ENCODE peak calls at places on chromosomes 1 and 21, in six cellular contexts. Q is Panc1, L is endothelial cell of umbilical vein, Y is prostate gland, V is transverse colon, M is sigmoid colon. O is an unnamed sample.

GRCh38 chr1:77030401-77031100 is 163.3 kb downstream of the ST6GALNAC5 start:
- DNase-seq in Q (no peak), L (no peak), Y (no peak), V (no peak), M (no peak), O (no peak)

GRCh38 chr1:28123461-28123961 is 35.1 kb upstream of the EYA3 start:
- DNase-seq in Q (no peak), L (no peak), Y (no peak), V (no peak), M (no peak), O (no peak)

GRCh38 chr1:227395391-227396028 is 77.2 kb upstream of the CDC42BPA start:
- DNase-seq in Q (no peak), L (no peak), Y (no peak), V (no peak), M (no peak), O (no peak)

GRCh38 chr1:163196449-163196787 is 6.3 kb downstream of the RGS5 start:
- DNase-seq in Q (no peak), L (no peak), Y (no peak), V (no peak), M (no peak), O (no peak)

GRCh38 chr1:212514056-212514614 is 81.4 kb downstream of the NENF start:
- DNase-seq in Q (no peak), L (no peak), Y (no peak), V (peak; percentile 59), M (peak; percentile 70), O (no peak)

GRCh38 chr1:13700521-13701273 is 709 bp downstream of the PRDM2 start:
- DNase-seq in Q (no peak), L (peak; percentile 57), Y (peak; percentile 24), V (peak; percentile 47), M (no peak), O (no peak)

GRCh38 chr21:31493350-31493880 is 149.4 kb upstream of the TIAM1 start:
- DNase-seq in Q (no peak), L (no peak), Y (no peak), V (no peak), M (no peak), O (no peak)

GRCh38 chr1:94926365-94926914 is 470 bp downstream of the CNN3 start:
- DNase-seq in Q (no peak), L (peak; percentile 73), Y (peak; percentile 52), V (peak; percentile 60), M (peak; percentile 85), O (peak; percentile 57)

GRCh38 chr1:1355376-1355775 is 3.0 kb downstream of the MXRA8 start:
- DNase-seq in Q (no peak), L (no peak), Y (no peak), V (no peak), M (no peak), O (no peak)

GRCh38 chr1:119097380-119097779 is 43.1 kb downstream of the WARS2 start:
- DNase-seq in Q (no peak), L (no peak), Y (no peak), V (no peak), M (no peak), O (no peak)

GRCh38 chr1:58893257-58893869 is 109.5 kb upstream of the JUN start:
- DNase-seq in Q (no peak), L (peak; percentile 96), Y (no peak), V (peak; percentile 78), M (no peak), O (no peak)

GRCh38 chr1:58895082-58895481 is 111.2 kb upstream of the JUN start:
- DNase-seq in Q (no peak), L (no peak), Y (no peak), V (no peak), M (no peak), O (no peak)

GRCh38 chr1:58896211-58897183 is 112.7 kb upstream of the JUN start:
- DNase-seq in Q (no peak), L (peak; percentile 79), Y (peak; percentile 57), V (peak; percentile 87), M (peak; percentile 73), O (no peak)

GRCh38 chr1:58898739-58899580 is 115.1 kb upstream of the JUN start:
- DNase-seq in Q (no peak), L (peak; percentile 98), Y (no peak), V (peak; percentile 47), M (no peak), O (no peak)

DNA sequence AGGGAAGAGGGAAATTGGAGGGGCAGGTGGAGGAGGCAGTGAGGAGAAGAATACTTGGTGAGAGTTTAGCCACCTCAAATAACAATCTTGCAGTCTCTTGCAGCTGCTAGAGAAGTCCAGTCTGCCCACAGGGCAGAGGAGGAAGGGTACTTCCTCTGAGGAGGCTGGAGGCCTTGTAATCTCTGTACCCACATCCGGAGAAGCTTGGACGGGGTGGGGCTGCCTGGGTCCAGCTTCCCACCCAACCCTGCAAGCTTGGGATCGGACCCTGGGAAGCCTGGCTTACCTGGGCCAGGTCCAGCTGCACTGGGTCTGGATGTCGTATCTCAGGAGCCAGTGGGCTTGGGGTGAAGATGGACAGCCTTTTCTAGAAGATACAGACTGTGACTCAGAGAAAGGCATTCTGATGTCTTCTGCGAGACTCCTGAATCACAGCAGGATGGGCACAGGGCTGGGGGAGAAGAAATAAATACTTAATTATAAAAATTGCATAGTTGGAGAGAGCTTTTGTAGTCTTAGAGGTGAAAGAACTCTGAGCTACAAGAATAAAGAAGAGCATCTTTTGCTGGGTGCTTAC is 111.8 kb upstream of the JUN start:
- DNase-seq in Q (no peak), L (peak; percentile 32), Y (no peak), V (no peak), M (no peak), O (no peak)
- H3K36me3 ChIP-seq in Q (no peaks in the 10 kb centered on the region), L (no peaks in the 10 kb centered on the region), Y (no peaks in the 10 kb centered on the region), V (no peaks in the 10 kb centered on the region), M (no peaks in the 10 kb centered on the region), O (no peaks in the 10 kb centered on the region)

GRCh38 chr1:37476460-37477197 is 2.2 kb downstream of the ZC3H12A start:
- DNase-seq in Q (no peak), L (peak; percentile 86), Y (no peak), V (peak; percentile 82), M (peak; percentile 94), O (peak; percentile 73)
- H3K4me3 ChIP-seq in Q (peak overlapping the region; percentile 78), L (peak overlapping the region; percentile 69), Y (peak overlapping the region; percentile 89), V (peak overlapping the region; percentile 83), M (peak overlapping the region; percentile 93), O (peak overlapping the region; percentile 85)

GRCh38 chr1:24705260-24706073 is 39.8 kb upstream of the CLIC4 start:
- DNase-seq in Q (peak; percentile 78), L (peak; percentile 97), Y (peak; percentile 87), V (peak; percentile 82), M (peak; percentile 84), O (peak; percentile 94)
- TF ChIP-seq POLR2AphosphoS5 in Q (no peak), L (peak; percentile 69), Y (peak; percentile 89), V (no peak), M (no peak), O (peak; percentile 39)

DNA sequence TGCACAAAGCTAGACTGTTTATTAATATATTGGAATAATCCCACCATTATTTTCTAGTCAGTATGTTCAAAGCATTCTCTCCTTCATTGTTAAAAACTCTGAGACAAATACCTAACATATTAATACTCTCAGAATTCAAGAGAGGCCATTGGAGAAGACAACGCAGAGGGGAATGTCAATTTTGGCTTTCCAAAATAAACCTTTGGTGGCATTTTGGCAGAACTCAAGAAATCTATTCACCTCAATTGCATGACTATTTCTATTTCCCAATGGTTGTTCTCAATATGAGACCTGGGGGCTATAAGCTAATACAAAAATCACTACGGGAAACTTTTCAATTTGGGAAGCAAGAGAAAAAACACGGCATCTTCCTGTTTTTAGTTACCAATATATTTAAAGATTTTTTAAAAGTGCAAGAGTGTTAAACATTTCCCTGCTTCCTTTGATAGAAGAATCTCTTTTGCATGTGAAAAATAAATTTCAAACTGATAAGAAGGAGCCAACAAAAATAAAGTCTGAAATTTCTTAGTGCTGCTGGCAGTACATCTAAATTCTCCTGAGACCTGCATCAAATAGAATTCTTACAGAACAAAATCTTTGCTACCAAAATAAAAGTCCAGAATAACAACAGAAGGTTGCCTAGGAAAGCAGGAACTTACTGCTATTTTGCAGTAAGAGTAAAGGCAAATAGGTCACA is 58.6 kb downstream of the RUSC1 start:
- DNase-seq in Q (no peak), L (peak; percentile 86), Y (no peak), V (no peak), M (no peak), O (no peak)
- H3K36me3 ChIP-seq in Q (peaks cover 14% of the 10 kb centered on the region), L (peaks cover 9% of the 10 kb centered on the region), Y (no peaks in the 10 kb centered on the region), V (peaks cover 54% of the 10 kb centered on the region), M (peaks cover 63% of the 10 kb centered on the region), O (no peaks in the 10 kb centered on the region)

GRCh38 chr1:10528066-10529014 is 53.6 kb downstream of the PEX14 start:
- DNase-seq in Q (peak; percentile 92), L (peak; percentile 75), Y (peak; percentile 65), V (peak; percentile 26), M (peak; percentile 90), O (no peak)

GRCh38 chr1:10521537-10522157 is 46.9 kb downstream of the PEX14 start:
- DNase-seq in Q (no peak), L (no peak), Y (no peak), V (no peak), M (no peak), O (no peak)

GRCh38 chr1:10522324-10522860 is 47.6 kb downstream of the PEX14 start:
- DNase-seq in Q (no peak), L (no peak), Y (no peak), V (no peak), M (no peak), O (no peak)

GRCh38 chr1:10529096-10529495 is 54.3 kb downstream of the PEX14 start:
- DNase-seq in Q (no peak), L (no peak), Y (no peak), V (no peak), M (no peak), O (no peak)

GRCh38 chr1:10525208-10525607 is 50.5 kb downstream of the PEX14 start:
- DNase-seq in Q (no peak), L (no peak), Y (no peak), V (no peak), M (no peak), O (no peak)
- H3K4me3 ChIP-seq in Q (no peak overlapping the region), L (no peak overlapping the region), Y (no peak overlapping the region), V (no peak overlapping the region), M (no peak overlapping the region), O (no peak overlapping the region)

GRCh38 chr1:68213843-68214242 is 18.5 kb downstream of the WLS start:
- DNase-seq in Q (no peak), L (peak; percentile 64), Y (peak; percentile 57), V (peak; percentile 75), M (peak; percentile 97), O (peak; percentile 78)
- TF ChIP-seq POLR2AphosphoS5 in Q (no peak), L (no peak), Y (peak; percentile 14), V (peak; percentile 20), M (peak; percentile 73), O (peak; percentile 32)

GRCh38 chr1:155696524-155696923 is 7.6 kb downstream of the DAP3 start:
- DNase-seq in Q (no peak), L (no peak), Y (no peak), V (no peak), M (no peak), O (no peak)

GRCh38 chr1:155691992-155692528 is 3.2 kb downstream of the DAP3 start:
- DNase-seq in Q (no peak), L (no peak), Y (no peak), V (no peak), M (no peak), O (no peak)

GRCh38 chr1:155695107-155695506 is 6.2 kb downstream of the DAP3 start:
- DNase-seq in Q (no peak), L (no peak), Y (peak; percentile 71), V (no peak), M (no peak), O (no peak)

GRCh38 chr1:155695608-155696007 is 6.7 kb downstream of the DAP3 start:
- DNase-seq in Q (no peak), L (no peak), Y (no peak), V (no peak), M (no peak), O (no peak)

GRCh38 chr1:155694167-155694566 is 5.3 kb downstream of the DAP3 start:
- DNase-seq in Q (no peak), L (no peak), Y (no peak), V (no peak), M (no peak), O (no peak)
- H3K36me3 ChIP-seq in Q (peaks cover 13% of the 10 kb centered on the region), L (peaks cover 4% of the 10 kb centered on the region), Y (no peaks in the 10 kb centered on the region), V (no peaks in the 10 kb centered on the region), M (peaks cover 9% of the 10 kb centered on the region), O (no peaks in the 10 kb centered on the region)

O was measured in breast epithelium.